ENCODE peak calls at places on chromosomes 4 and X, in nine cellular contexts. B is esophagus squamous epithelium, E is testis, W is GM12891, G is esophagus muscularis mucosa, I is ovary, F is spleen, V is GM12892, U is K562. O is an unnamed sample.

GRCh38 chrX:110786486-110786885 is 9.1 kb downstream of the CHRDL1 start:
- DNase-seq in W (no peak), F (no peak), I (no peak), U (no peak), E (no peak), B (no peak), G (no peak), V (no peak), O (no peak)

GRCh38 chr4:96736352-96736889 is 896.5 kb downstream of the PDHA2 start:
- DNase-seq in B (no peak), F (no peak), U (no peak), E (no peak), V (no peak), W (no peak), G (no peak), I (no peak), O (peak)

GRCh38 chr4:5069916-5070315 is 18.6 kb downstream of the STK32B start:
- DNase-seq in U (no peak), G (peak), V (no peak), B (no peak), I (no peak), W (no peak), F (no peak), E (no peak), O (no peak)

GRCh38 chrX:130321550-130321949 is 18.2 kb upstream of the SLC25A14 start:
- DNase-seq in G (no peak), U (no peak), W (no peak), F (no peak), E (no peak), V (no peak), I (no peak), B (no peak), O (no peak)

GRCh38 chr4:123305746-123306145 is 90.8 kb upstream of the SPRY1 start:
- DNase-seq in F (no peak), V (no peak), B (no peak), U (no peak), I (no peak), W (no peak), G (no peak), E (no peak), O (no peak)

GRCh38 chrX:63686878-63687714 is 97.9 kb downstream of the ARHGEF9 start:
- DNase-seq in W (no peak), I (no peak), V (peak), B (no peak), F (no peak), E (no peak), U (peak), G (no peak), O (peak)

GRCh38 chrX:153598541-153599191 is at the start of gene CCNQ:
- DNase-seq in F (peak), U (peak), B (no peak), I (peak), V (no peak), W (no peak), E (no peak), G (no peak), O (no peak)

GRCh38 chr4:43587746-43588145 is 695.2 kb downstream of the GRXCR1 start:
- DNase-seq in W (no peak), E (no peak), G (no peak), I (no peak), F (no peak), B (no peak), V (no peak), U (no peak), O (no peak)

GRCh38 chr4:122992111-122992510 is 69.7 kb upstream of the NUDT6 start:
- DNase-seq in V (no peak), U (no peak), W (no peak), F (no peak), E (no peak), I (no peak), G (no peak), B (no peak), O (no peak)

GRCh38 chr4:76087007-76087769 is 12.7 kb downstream of the ART3 start:
- DNase-seq in G (no peak), U (peak), E (peak), B (no peak), F (no peak), V (no peak), I (no peak), W (no peak), O (peak)

GRCh38 chr4:76090241-76090691 is 15.8 kb downstream of the ART3 start:
- DNase-seq in B (no peak), V (no peak), E (peak), U (peak), I (no peak), F (no peak), W (no peak), G (no peak), O (no peak)

GRCh38 chr4:76083386-76083785 is 8.9 kb downstream of the ART3 start:
- DNase-seq in V (no peak), F (no peak), W (no peak), E (no peak), U (no peak), I (no peak), G (no peak), B (no peak), O (no peak)

GRCh38 chr4:76088719-76089118 is 14.2 kb downstream of the ART3 start:
- DNase-seq in F (no peak), B (no peak), U (no peak), W (no peak), E (no peak), I (no peak), V (no peak), G (no peak), O (no peak)

DNA sequence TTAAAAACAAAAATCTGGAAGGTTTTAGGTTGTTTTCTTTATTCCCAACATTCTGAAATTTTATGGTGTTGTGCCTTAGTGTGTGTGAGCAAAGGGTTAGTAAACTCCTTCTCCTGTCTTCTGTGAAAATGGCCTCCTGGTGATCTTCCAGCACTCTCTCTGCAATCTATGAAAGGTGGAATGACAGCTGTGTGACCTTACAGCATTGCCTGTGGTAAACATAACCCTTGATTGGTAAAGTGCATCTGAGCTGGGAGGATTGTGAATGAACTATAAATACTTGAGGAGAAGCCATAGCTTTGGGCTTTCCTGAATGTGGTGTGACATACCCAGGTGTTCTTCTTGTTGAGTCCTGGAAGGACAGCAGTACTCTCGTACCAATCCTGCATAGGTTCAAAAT is 10.0 kb downstream of the ART3 start:
- DNase-seq in U (no peak), E (no peak), I (no peak), V (no peak), G (no peak), W (no peak), F (no peak), B (no peak), O (no peak)
- TF ChIP-seq POLR2A in U (no peak), E (no peak), I (no peak), V (no peak), G (no peak), W (no peak), F (no peak), B (no peak), O (no peak)

GRCh38 chrX:16783452-16783851 is 2.8 kb upstream of the TXLNG start:
- DNase-seq in E (no peak), V (no peak), U (no peak), F (no peak), B (no peak), I (no peak), G (no peak), W (no peak), O (no peak)

GRCh38 chrX:16786791-16787735 is 797 bp downstream of the TXLNG start:
- DNase-seq in G (no peak), U (peak), I (peak), V (peak), W (peak), F (peak), B (no peak), E (no peak), O (no peak)

GRCh38 chrX:16786139-16786790 is at the start of gene TXLNG:
- DNase-seq in U (peak), B (peak), V (peak), W (peak), E (peak), I (peak), F (peak), G (peak), O (peak)

GRCh38 chrX:16788477-16788876 is 2.2 kb downstream of the TXLNG start:
- DNase-seq in G (no peak), I (peak), E (no peak), F (no peak), V (no peak), U (no peak), B (no peak), W (no peak), O (no peak)

GRCh38 chrX:16785247-16786138 is 773 bp upstream of the TXLNG start:
- DNase-seq in B (no peak), E (peak), V (no peak), W (no peak), F (peak), I (peak), G (no peak), U (no peak), O (no peak)
- TF ChIP-seq POLR2A in B (no peak), E (no peak), V (no peak), W (no peak), F (no peak), I (no peak), G (no peak), U (peak), O (no peak)

DNA sequence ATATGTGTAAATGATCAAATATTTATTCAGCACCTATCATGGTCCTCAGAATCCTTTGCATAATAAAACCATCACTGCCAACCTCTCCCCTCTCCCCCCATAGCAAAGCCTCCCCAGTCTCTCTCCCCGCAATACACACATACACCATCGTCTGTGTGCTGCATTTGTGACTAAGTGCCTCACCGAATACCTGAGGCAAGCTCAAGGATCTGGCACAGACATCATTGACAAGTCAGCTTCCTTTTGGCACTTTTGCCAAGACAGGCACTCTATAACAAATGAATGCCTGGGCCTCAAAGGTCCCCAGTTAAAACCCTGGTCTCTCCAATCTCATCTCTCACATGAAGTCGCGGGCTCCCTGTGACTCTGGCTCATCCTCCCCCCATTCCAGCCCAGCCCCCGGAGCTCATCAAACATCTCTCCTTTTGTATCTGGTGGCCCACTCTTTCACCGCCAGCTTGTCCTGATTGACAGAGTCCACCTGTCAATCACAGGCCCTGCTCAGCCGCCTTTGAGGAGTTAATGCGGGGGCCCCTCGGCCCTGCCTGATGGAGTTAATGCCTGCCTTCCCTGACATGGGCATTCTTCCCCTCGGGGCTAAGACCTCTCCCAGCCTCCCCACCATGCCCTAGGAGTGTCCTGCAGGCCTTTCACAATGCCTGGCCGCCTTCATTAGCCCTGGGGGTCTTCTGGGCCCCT is 135.8 kb upstream of the ATP6AP2 start:
- DNase-seq in B (no peak), I (no peak), U (no peak), F (no peak), W (no peak), E (no peak), G (no peak), V (no peak), O (no peak)
- TF ChIP-seq POLR2A in B (no peak), I (no peak), U (no peak), F (no peak), W (no peak), E (no peak), G (no peak), V (no peak), O (no peak)

DNA sequence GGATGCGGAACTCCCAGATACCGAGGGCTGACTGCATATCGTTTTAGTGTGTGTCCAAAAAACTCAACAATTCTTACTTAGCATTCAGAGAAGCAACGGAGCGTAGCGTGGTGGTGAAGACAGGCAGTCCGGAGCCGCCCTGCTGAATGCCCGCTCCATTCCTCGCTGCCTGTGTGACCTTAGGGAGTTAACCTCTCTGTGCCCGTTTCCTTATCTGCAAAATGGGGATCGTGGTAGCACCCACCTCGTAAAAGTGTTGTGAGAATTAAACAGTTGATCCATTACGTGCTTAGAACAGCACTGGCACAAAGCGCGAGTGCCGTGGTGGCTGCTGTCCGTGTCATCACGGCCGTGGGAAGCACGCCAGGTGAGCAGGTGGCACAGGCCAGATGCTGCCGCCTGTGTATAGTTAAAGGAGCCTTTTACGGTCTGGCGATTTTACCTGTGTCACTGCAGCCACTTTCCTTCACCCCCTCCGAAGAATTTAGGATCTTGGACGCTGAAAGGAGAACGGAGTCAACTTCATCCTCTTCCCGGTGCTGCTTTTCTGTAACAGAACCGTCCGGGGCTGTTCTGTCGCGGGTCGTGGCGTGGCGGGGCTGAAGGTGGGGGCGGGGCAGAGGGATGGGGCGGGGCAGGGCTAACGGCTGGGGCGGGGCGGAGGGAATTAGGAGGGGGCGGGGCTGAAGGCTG is 884 bp downstream of the CCDC110 start:
- DNase-seq in F (peak), V (no peak), E (peak), G (no peak), B (peak), I (peak), U (peak), W (no peak), O (no peak)
- TF ChIP-seq POLR2A in F (no peak), V (no peak), E (no peak), G (no peak), B (no peak), I (no peak), U (no peak), W (no peak), O (no peak)